ENCODE peak calls at places on chromosomes 1 and 21, in ten cellular contexts. One of them, this sample, is unnamed.

GRCh38 chr1:24805534-24806301 is 60.5 kb downstream of the CLIC4 start:
- DNase-seq in A549: no peak
- DNase-seq in ovary: no peak
- DNase-seq in tibial nerve: no peak
- DNase-seq in Peyer's patch: no peak
- DNase-seq in body of pancreas: peak; percentile 18
- DNase-seq in esophagus squamous epithelium: no peak
- DNase-seq in uterus: peak; percentile 44
- DNase-seq in heart left ventricle: no peak
- DNase-seq in transverse colon: no peak
- DNase-seq in this sample: peak; percentile 27

GRCh38 chr1:182484531-182485257 is 34.7 kb downstream of the RGSL1 start:
- DNase-seq in A549: no peak
- DNase-seq in ovary: no peak
- DNase-seq in tibial nerve: no peak
- DNase-seq in Peyer's patch: no peak
- DNase-seq in body of pancreas: peak; percentile 2
- DNase-seq in esophagus squamous epithelium: no peak
- DNase-seq in uterus: no peak
- DNase-seq in heart left ventricle: no peak
- DNase-seq in transverse colon: no peak
- DNase-seq in this sample: no peak

GRCh38 chr1:62011007-62011406 is 183.6 kb upstream of the L1TD1 start:
- DNase-seq in A549: no peak
- DNase-seq in ovary: no peak
- DNase-seq in tibial nerve: no peak
- DNase-seq in Peyer's patch: no peak
- DNase-seq in body of pancreas: no peak
- DNase-seq in esophagus squamous epithelium: no peak
- DNase-seq in uterus: no peak
- DNase-seq in heart left ventricle: no peak
- DNase-seq in transverse colon: no peak
- DNase-seq in this sample: no peak

GRCh38 chr1:109490029-109490933 is 3.6 kb upstream of the CYB561D1 start:
- DNase-seq in A549: peak; percentile 60
- DNase-seq in ovary: peak; percentile 77
- DNase-seq in tibial nerve: peak; percentile 56
- DNase-seq in Peyer's patch: peak; percentile 75
- DNase-seq in body of pancreas: peak; percentile 67
- DNase-seq in esophagus squamous epithelium: no peak
- DNase-seq in uterus: peak; percentile 70
- DNase-seq in heart left ventricle: peak; percentile 63
- DNase-seq in transverse colon: peak; percentile 82
- DNase-seq in this sample: peak; percentile 54

GRCh38 chr1:180863158-180863775 is 49.4 kb upstream of the KIAA1614 start:
- DNase-seq in A549: peak; percentile 30
- DNase-seq in ovary: no peak
- DNase-seq in tibial nerve: no peak
- DNase-seq in Peyer's patch: no peak
- DNase-seq in body of pancreas: peak; percentile 45
- DNase-seq in esophagus squamous epithelium: no peak
- DNase-seq in uterus: peak; percentile 18
- DNase-seq in heart left ventricle: no peak
- DNase-seq in transverse colon: peak; percentile 11
- DNase-seq in this sample: no peak

GRCh38 chr1:109935451-109935900 is 24.8 kb downstream of the CSF1 start:
- DNase-seq in A549: no peak
- DNase-seq in ovary: no peak
- DNase-seq in tibial nerve: no peak
- DNase-seq in Peyer's patch: peak; percentile 77
- DNase-seq in body of pancreas: peak; percentile 82
- DNase-seq in esophagus squamous epithelium: no peak
- DNase-seq in uterus: no peak
- DNase-seq in heart left ventricle: no peak
- DNase-seq in transverse colon: peak; percentile 82
- DNase-seq in this sample: peak; percentile 36

GRCh38 chr1:156160744-156161181 is 7.4 kb downstream of the SEMA4A start:
- DNase-seq in A549: no peak
- DNase-seq in ovary: peak; percentile 88
- DNase-seq in tibial nerve: peak; percentile 82
- DNase-seq in Peyer's patch: peak; percentile 82
- DNase-seq in body of pancreas: peak; percentile 82
- DNase-seq in esophagus squamous epithelium: no peak
- DNase-seq in uterus: peak; percentile 92
- DNase-seq in heart left ventricle: peak; percentile 92
- DNase-seq in transverse colon: peak; percentile 75
- DNase-seq in this sample: peak; percentile 96

GRCh38 chr1:243903023-243903422 is 53.0 kb upstream of the AKT3 start:
- DNase-seq in A549: no peak
- DNase-seq in ovary: no peak
- DNase-seq in tibial nerve: no peak
- DNase-seq in Peyer's patch: no peak
- DNase-seq in body of pancreas: no peak
- DNase-seq in esophagus squamous epithelium: no peak
- DNase-seq in uterus: no peak
- DNase-seq in heart left ventricle: no peak
- DNase-seq in transverse colon: no peak
- DNase-seq in this sample: no peak

GRCh38 chr1:5718716-5719632 is 273.3 kb downstream of the NPHP4 start:
- DNase-seq in A549: no peak
- DNase-seq in ovary: no peak
- DNase-seq in tibial nerve: no peak
- DNase-seq in Peyer's patch: no peak
- DNase-seq in body of pancreas: no peak
- DNase-seq in esophagus squamous epithelium: no peak
- DNase-seq in uterus: no peak
- DNase-seq in heart left ventricle: no peak
- DNase-seq in transverse colon: no peak
- DNase-seq in this sample: peak; percentile 81

GRCh38 chr1:89407355-89407754 is 43.5 kb downstream of the GBP6 start:
- DNase-seq in A549: no peak
- DNase-seq in ovary: no peak
- DNase-seq in tibial nerve: no peak
- DNase-seq in Peyer's patch: no peak
- DNase-seq in body of pancreas: no peak
- DNase-seq in esophagus squamous epithelium: no peak
- DNase-seq in uterus: no peak
- DNase-seq in heart left ventricle: no peak
- DNase-seq in transverse colon: no peak
- DNase-seq in this sample: no peak

GRCh38 chr1:216502528-216503162 is 79.4 kb upstream of the USH2A start:
- DNase-seq in A549: no peak
- DNase-seq in ovary: no peak
- DNase-seq in tibial nerve: no peak
- DNase-seq in Peyer's patch: no peak
- DNase-seq in body of pancreas: no peak
- DNase-seq in esophagus squamous epithelium: no peak
- DNase-seq in uterus: no peak
- DNase-seq in heart left ventricle: no peak
- DNase-seq in transverse colon: no peak
- DNase-seq in this sample: no peak

GRCh38 chr1:100387209-100387608 is 34.9 kb downstream of the CDC14A start:
- DNase-seq in A549: no peak
- DNase-seq in ovary: no peak
- DNase-seq in tibial nerve: no peak
- DNase-seq in Peyer's patch: no peak
- DNase-seq in body of pancreas: no peak
- DNase-seq in esophagus squamous epithelium: no peak
- DNase-seq in uterus: no peak
- DNase-seq in heart left ventricle: peak; percentile 17
- DNase-seq in transverse colon: no peak
- DNase-seq in this sample: no peak

GRCh38 chr1:112840631-112841624 is 115.1 kb downstream of the SLC16A1 start:
- DNase-seq in A549: no peak
- DNase-seq in ovary: no peak
- DNase-seq in tibial nerve: no peak
- DNase-seq in Peyer's patch: no peak
- DNase-seq in body of pancreas: no peak
- DNase-seq in esophagus squamous epithelium: no peak
- DNase-seq in uterus: no peak
- DNase-seq in heart left ventricle: no peak
- DNase-seq in transverse colon: no peak
- DNase-seq in this sample: no peak

GRCh38 chr1:12618661-12619395 is 818 bp upstream of the DHRS3 start:
- DNase-seq in A549: peak; percentile 95
- DNase-seq in ovary: peak; percentile 72
- DNase-seq in tibial nerve: peak; percentile 59
- DNase-seq in Peyer's patch: peak; percentile 89
- DNase-seq in body of pancreas: peak; percentile 81
- DNase-seq in esophagus squamous epithelium: no peak
- DNase-seq in uterus: peak; percentile 78
- DNase-seq in heart left ventricle: peak; percentile 85
- DNase-seq in transverse colon: peak; percentile 86
- DNase-seq in this sample: peak; percentile 79

GRCh38 chr1:245156041-245156735 is 1.4 kb downstream of the KIF26B start:
- DNase-seq in A549: peak; percentile 94
- DNase-seq in ovary: peak; percentile 64
- DNase-seq in tibial nerve: peak; percentile 55
- DNase-seq in Peyer's patch: peak; percentile 91
- DNase-seq in body of pancreas: peak; percentile 88
- DNase-seq in esophagus squamous epithelium: no peak
- DNase-seq in uterus: no peak
- DNase-seq in heart left ventricle: peak; percentile 81
- DNase-seq in transverse colon: peak; percentile 84
- DNase-seq in this sample: peak; percentile 75

GRCh38 chr21:41369915-41370839 is 8.3 kb downstream of the MX2 start:
- DNase-seq in A549: no peak
- DNase-seq in ovary: no peak
- DNase-seq in tibial nerve: no peak
- DNase-seq in Peyer's patch: peak; percentile 48
- DNase-seq in body of pancreas: peak; percentile 31
- DNase-seq in esophagus squamous epithelium: no peak
- DNase-seq in uterus: peak; percentile 11
- DNase-seq in heart left ventricle: no peak
- DNase-seq in transverse colon: no peak
- DNase-seq in this sample: peak; percentile 70

DNA sequence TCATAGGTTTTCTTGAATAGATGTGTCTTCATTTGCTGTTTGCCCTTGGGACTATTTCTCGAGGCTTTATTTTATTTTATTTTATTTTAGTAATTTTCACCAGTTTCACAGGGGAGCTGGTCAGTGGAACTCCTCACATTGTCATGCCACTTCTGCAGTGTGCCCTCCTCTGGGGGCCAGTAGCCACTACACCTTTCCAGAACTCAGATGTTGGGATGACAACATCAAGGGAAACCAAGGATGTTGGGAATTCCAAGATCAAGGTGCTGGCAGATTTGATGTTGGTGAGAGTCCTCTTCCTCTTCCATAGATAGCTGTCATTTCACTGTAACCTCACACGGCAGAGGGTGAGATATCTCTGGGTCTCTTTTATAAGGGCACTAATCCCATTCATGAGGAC is 35.5 kb downstream of the SLC26A9 start:
- DNase-seq in A549: no peak
- DNase-seq in ovary: no peak
- DNase-seq in tibial nerve: no peak
- DNase-seq in Peyer's patch: no peak
- DNase-seq in body of pancreas: peak; percentile 33
- DNase-seq in esophagus squamous epithelium: no peak
- DNase-seq in uterus: no peak
- DNase-seq in heart left ventricle: no peak
- DNase-seq in transverse colon: no peak
- DNase-seq in this sample: no peak
- TF ChIP-seq CTCF in A549: peak; percentile 68
- TF ChIP-seq CTCF in ovary: no peak
- TF ChIP-seq CTCF in tibial nerve: no peak
- TF ChIP-seq CTCF in Peyer's patch: no peak
- TF ChIP-seq CTCF in body of pancreas: peak; percentile 77
- TF ChIP-seq CTCF in esophagus squamous epithelium: peak; percentile 33
- TF ChIP-seq CTCF in uterus: peak; percentile 25
- TF ChIP-seq CTCF in heart left ventricle: peak; percentile 67
- TF ChIP-seq CTCF in transverse colon: peak; percentile 41
- TF ChIP-seq CTCF in this sample: no peak

GRCh38 chr1:234934611-234935033 is 194.0 kb downstream of the TOMM20 start:
- DNase-seq in A549: no peak
- DNase-seq in ovary: no peak
- DNase-seq in tibial nerve: no peak
- DNase-seq in Peyer's patch: no peak
- DNase-seq in body of pancreas: no peak
- DNase-seq in esophagus squamous epithelium: no peak
- DNase-seq in uterus: no peak
- DNase-seq in heart left ventricle: no peak
- DNase-seq in transverse colon: no peak
- DNase-seq in this sample: peak; percentile 63
- TF ChIP-seq POLR2A in A549: no peak
- TF ChIP-seq POLR2A in ovary: no peak
- TF ChIP-seq POLR2A in tibial nerve: no peak
- TF ChIP-seq POLR2A in Peyer's patch: no peak
- TF ChIP-seq POLR2A in body of pancreas: no peak
- TF ChIP-seq POLR2A in esophagus squamous epithelium: no peak
- TF ChIP-seq POLR2A in uterus: no peak
- TF ChIP-seq POLR2A in heart left ventricle: no peak
- TF ChIP-seq POLR2A in transverse colon: no peak
- TF ChIP-seq POLR2A in this sample: no peak

DNA sequence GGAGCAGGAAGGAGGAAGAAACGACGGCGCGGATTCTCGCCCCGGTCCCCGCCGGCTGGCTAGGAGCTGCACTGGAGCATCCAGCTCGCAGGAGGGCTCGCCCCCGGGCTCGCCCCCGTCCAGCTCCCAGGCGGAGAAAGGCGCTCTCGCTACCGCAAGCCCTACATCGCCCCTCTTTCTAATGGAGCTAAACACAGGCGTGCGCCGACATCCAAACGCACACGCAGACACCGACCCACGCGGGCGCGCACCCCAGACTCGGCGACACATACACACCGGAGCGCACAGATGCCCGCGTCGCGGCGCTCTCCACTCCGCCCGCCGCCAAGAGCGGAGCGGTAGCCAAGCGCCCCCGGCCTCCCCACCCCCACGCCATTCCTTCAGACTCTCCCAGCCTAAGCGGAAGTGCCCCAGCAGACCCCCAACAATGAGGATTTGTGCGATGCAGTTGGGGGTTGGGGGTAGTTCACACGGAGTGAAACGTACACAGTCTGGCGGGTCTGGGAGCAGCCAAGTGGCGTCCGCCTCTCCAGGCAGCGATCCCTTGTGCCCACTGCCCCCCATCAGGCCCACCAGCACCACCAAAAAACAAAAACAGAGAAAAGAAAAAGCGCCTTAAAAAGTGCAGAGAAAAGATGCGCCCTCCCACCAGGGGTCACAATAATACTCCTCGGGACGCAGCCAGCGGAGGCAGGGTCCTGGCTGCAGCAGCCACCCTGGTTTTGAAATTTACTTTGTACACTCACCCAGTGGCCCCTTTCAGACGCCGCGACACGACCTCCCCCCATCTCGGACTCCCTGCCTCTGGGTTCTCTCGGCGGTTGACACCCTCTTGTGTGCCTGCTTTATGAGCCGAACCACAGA is 1.4 kb downstream of the DAB1 start:
- DNase-seq in A549: no peak
- DNase-seq in ovary: no peak
- DNase-seq in tibial nerve: no peak
- DNase-seq in Peyer's patch: no peak
- DNase-seq in body of pancreas: no peak
- DNase-seq in esophagus squamous epithelium: no peak
- DNase-seq in uterus: no peak
- DNase-seq in heart left ventricle: peak; percentile 7
- DNase-seq in transverse colon: no peak
- DNase-seq in this sample: no peak
- H3K4me3 ChIP-seq in A549: no peak overlapping the region
- H3K4me3 ChIP-seq in ovary: peak overlapping the region; percentile 3
- H3K4me3 ChIP-seq in tibial nerve: peak overlapping the region; percentile 34
- H3K4me3 ChIP-seq in Peyer's patch: no peak overlapping the region
- H3K4me3 ChIP-seq in body of pancreas: no peak overlapping the region
- H3K4me3 ChIP-seq in esophagus squamous epithelium: no peak overlapping the region
- H3K4me3 ChIP-seq in uterus: peak overlapping the region; percentile 2
- H3K4me3 ChIP-seq in heart left ventricle: peak overlapping the region; percentile 50
- H3K4me3 ChIP-seq in transverse colon: no peak overlapping the region
- H3K4me3 ChIP-seq in this sample: no peak overlapping the region

GRCh38 chr1:47724427-47724999 is 272.7 kb downstream of the TRABD2B start:
- DNase-seq in A549: no peak
- DNase-seq in ovary: no peak
- DNase-seq in tibial nerve: no peak
- DNase-seq in Peyer's patch: no peak
- DNase-seq in body of pancreas: no peak
- DNase-seq in esophagus squamous epithelium: no peak
- DNase-seq in uterus: no peak
- DNase-seq in heart left ventricle: no peak
- DNase-seq in transverse colon: peak; percentile 61
- DNase-seq in this sample: peak; percentile 54
- TF ChIP-seq CTCF in A549: no peak
- TF ChIP-seq CTCF in ovary: no peak
- TF ChIP-seq CTCF in tibial nerve: no peak
- TF ChIP-seq CTCF in Peyer's patch: no peak
- TF ChIP-seq CTCF in body of pancreas: no peak
- TF ChIP-seq CTCF in esophagus squamous epithelium: no peak
- TF ChIP-seq CTCF in uterus: no peak
- TF ChIP-seq CTCF in heart left ventricle: no peak
- TF ChIP-seq CTCF in transverse colon: no peak
- TF ChIP-seq CTCF in this sample: no peak